ENCODE peak calls at places on chromosomes 1 and 21, in four cellular contexts. E is HCT116, Z is tibial nerve, P is stomach. F is an unnamed sample.

GRCh38 chr21:14773777-14774345 is 227.7 kb upstream of the SAMSN1 start:
- DNase-seq in E (peak; percentile 29), Z (peak; percentile 18), P (peak; percentile 66), F (peak; percentile 32)

GRCh38 chr1:235050911-235051360 is 77.7 kb downstream of the TOMM20 start:
- DNase-seq in E (no peak), Z (no peak), P (no peak), F (peak; percentile 71)

GRCh38 chr1:88035578-88035977 is 648.5 kb upstream of the PKN2 start:
- DNase-seq in E (no peak), Z (no peak), P (no peak), F (no peak)

GRCh38 chr1:175376194-175376593 is 183.6 kb upstream of the KIAA0040 start:
- DNase-seq in E (peak; percentile 26), Z (no peak), P (no peak), F (no peak)

GRCh38 chr1:46284597-46285564 is 18.5 kb downstream of the LRRC41 start:
- DNase-seq in E (no peak), Z (no peak), P (no peak), F (no peak)

GRCh38 chr1:111738133-111738435 is 1.1 kb downstream of the INKA2 start:
- DNase-seq in E (no peak), Z (no peak), P (no peak), F (no peak)

GRCh38 chr1:173475564-173476196 is 1.5 kb upstream of the PRDX6 start:
- DNase-seq in E (no peak), Z (no peak), P (no peak), F (peak; percentile 29)

GRCh38 chr1:21289700-21290545 is at the start of gene ECE1:
- DNase-seq in E (no peak), Z (no peak), P (peak; percentile 60), F (peak; percentile 57)

GRCh38 chr1:44108241-44108640 is 10.4 kb upstream of the KLF17 start:
- DNase-seq in E (no peak), Z (no peak), P (no peak), F (no peak)

GRCh38 chr21:44292812-44293195 is 7.0 kb upstream of the PFKL start:
- DNase-seq in E (no peak), Z (no peak), P (no peak), F (peak; percentile 11)

GRCh38 chr1:96649301-96649700 is 72.3 kb upstream of the PTBP2 start:
- DNase-seq in E (no peak), Z (no peak), P (no peak), F (no peak)

GRCh38 chr1:55654750-55655149 is 439.6 kb upstream of the USP24 start:
- DNase-seq in E (no peak), Z (no peak), P (no peak), F (no peak)

GRCh38 chr1:206892351-206892984 is 4.8 kb upstream of the IL24 start:
- DNase-seq in E (no peak), Z (no peak), P (no peak), F (no peak)

GRCh38 chr1:183417691-183418491 is at the start of gene NMNAT2:
- DNase-seq in E (no peak), Z (no peak), P (no peak), F (no peak)

GRCh38 chr21:28541371-28542112 is 451.1 kb downstream of the LTN1 start:
- DNase-seq in E (no peak), Z (no peak), P (no peak), F (no peak)

GRCh38 chr1:46614604-46614984 is 2.0 kb downstream of the MOB3C start:
- DNase-seq in E (no peak), Z (no peak), P (no peak), F (no peak)

GRCh38 chr1:195908121-195908520 is 700.1 kb downstream of the KCNT2 start:
- DNase-seq in E (no peak), Z (no peak), P (no peak), F (no peak)

GRCh38 chr1:207817778-207818751 is 66.2 kb downstream of the CD46 start:
- DNase-seq in E (no peak), Z (no peak), P (no peak), F (no peak)

GRCh38 chr1:247639381-247639981 is 34.1 kb downstream of the OR2G3 start:
- DNase-seq in E (no peak), Z (peak; percentile 51), P (peak; percentile 82), F (peak; percentile 55)

GRCh38 chr1:77579547-77579946 is 102.9 kb downstream of the ZZZ3 start:
- DNase-seq in E (no peak), Z (no peak), P (no peak), F (no peak)

GRCh38 chr1:24290933-24291487 is 28.1 kb upstream of the GRHL3 start:
- DNase-seq in E (no peak), Z (no peak), P (no peak), F (no peak)

GRCh38 chr1:26376050-26376449 is 3.5 kb upstream of the ZNF683 start:
- DNase-seq in E (no peak), Z (no peak), P (no peak), F (no peak)

GRCh38 chr1:101371259-101371658 is 134.4 kb downstream of the S1PR1 start:
- DNase-seq in E (peak; percentile 27), Z (no peak), P (no peak), F (no peak)

GRCh38 chr1:42165511-42166210 is 1.1 kb upstream of the GUCA2A start:
- DNase-seq in E (peak; percentile 38), Z (no peak), P (peak; percentile 89), F (peak; percentile 82)

GRCh38 chr1:203592156-203592555 is 34.5 kb upstream of the ATP2B4 start:
- DNase-seq in E (no peak), Z (no peak), P (no peak), F (no peak)

GRCh38 chr21:45551316-45551715 is 9.1 kb upstream of the SLC19A1 start:
- DNase-seq in E (peak; percentile 63), Z (no peak), P (no peak), F (no peak)

GRCh38 chr1:909861-910310 is 13.8 kb upstream of the SAMD11 start:
- DNase-seq in E (no peak), Z (peak; percentile 3), P (no peak), F (peak; percentile 36)
- H3K4me3 ChIP-seq in E (no peak overlapping the region), Z (no peak overlapping the region), P (peak overlapping the region; percentile 34), F (peak overlapping the region; percentile 5)

GRCh38 chr1:220879509-220880366 is 495 bp downstream of the HLX start:
- DNase-seq in E (no peak), Z (no peak), P (peak; percentile 47), F (peak; percentile 83)

GRCh38 chr1:220880367-220880680 is 1.1 kb downstream of the HLX start:
- DNase-seq in E (no peak), Z (no peak), P (no peak), F (no peak)

GRCh38 chr1:220880726-220881506 is 1.7 kb downstream of the HLX start:
- DNase-seq in E (no peak), Z (no peak), P (peak; percentile 52), F (peak; percentile 69)

GRCh38 chr1:220884109-220884980 is 5.1 kb downstream of the HLX start:
- DNase-seq in E (no peak), Z (no peak), P (no peak), F (no peak)

GRCh38 chr1:220881918-220882891 is 3.0 kb downstream of the HLX start:
- DNase-seq in E (no peak), Z (no peak), P (no peak), F (peak; percentile 65)
- TF ChIP-seq POLR2A in E (no peak), Z (no peak), P (no peak), F (no peak)

DNA sequence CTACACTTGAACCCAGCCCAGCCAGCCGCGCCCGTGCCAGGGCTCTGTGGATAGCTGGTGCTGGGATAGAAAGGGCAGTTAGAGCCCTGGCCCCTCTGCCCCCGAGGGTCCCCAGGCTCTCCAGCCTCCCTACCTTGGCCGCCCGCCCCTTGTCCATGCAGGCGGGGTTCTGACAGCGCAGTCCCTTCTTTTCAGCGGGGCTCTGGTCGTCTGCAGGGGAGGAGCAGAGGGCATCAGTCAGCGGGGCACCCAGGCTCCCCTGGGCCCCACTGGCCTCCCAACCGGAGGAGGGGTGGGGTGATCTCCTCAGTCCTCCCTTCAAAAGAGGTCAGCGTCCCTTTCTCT is 4.9 kb upstream of the PLEKHG5 start:
- DNase-seq in E (no peak), Z (no peak), P (no peak), F (no peak)
- H3K4me3 ChIP-seq in E (peak overlapping the region; percentile 56), Z (no peak overlapping the region), P (no peak overlapping the region), F (peak overlapping the region; percentile 64)

GRCh38 chr1:40531381-40532061 is at the start of gene ZNF684:
- DNase-seq in E (peak; percentile 93), Z (peak; percentile 60), P (peak; percentile 82), F (peak; percentile 90)
- TF ChIP-seq POLR2A in E (peak; percentile 82), Z (peak; percentile 31), P (no peak), F (peak; percentile 56)

DNA sequence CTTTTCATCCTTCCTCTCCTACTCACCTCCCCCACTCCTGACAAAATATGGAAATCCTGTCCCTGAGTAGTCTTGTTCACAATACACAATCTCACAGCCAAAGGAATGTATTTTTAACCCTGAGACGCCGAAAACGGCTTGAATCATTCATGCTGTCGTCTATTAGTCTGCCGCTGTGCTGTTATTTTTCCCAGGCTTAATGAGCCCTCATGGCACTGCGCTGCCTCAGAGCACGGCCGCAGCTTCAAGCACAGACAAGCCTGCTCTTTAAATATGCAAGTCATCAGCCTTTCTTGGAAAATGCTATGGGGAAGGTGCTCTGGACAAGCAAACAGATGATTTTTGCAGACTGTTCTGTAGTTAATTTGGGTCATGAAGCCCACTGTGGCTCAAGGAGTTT is 302.7 kb downstream of the DISC1 start:
- DNase-seq in E (no peak), Z (no peak), P (no peak), F (no peak)
- H3K4me3 ChIP-seq in E (no peak overlapping the region), Z (no peak overlapping the region), P (no peak overlapping the region), F (peak overlapping the region; percentile 8)

GRCh38 chr1:12180903-12181302 is 14.1 kb downstream of the TNFRSF1B start:
- DNase-seq in E (no peak), Z (no peak), P (no peak), F (no peak)

GRCh38 chr1:12179638-12180121 is 12.9 kb downstream of the TNFRSF1B start:
- DNase-seq in E (no peak), Z (no peak), P (no peak), F (no peak)

GRCh38 chr1:12181568-12181967 is 14.8 kb downstream of the TNFRSF1B start:
- DNase-seq in E (no peak), Z (no peak), P (no peak), F (no peak)

GRCh38 chr1:12179111-12179519 is 12.3 kb downstream of the TNFRSF1B start:
- DNase-seq in E (peak; percentile 63), Z (no peak), P (no peak), F (no peak)

DNA sequence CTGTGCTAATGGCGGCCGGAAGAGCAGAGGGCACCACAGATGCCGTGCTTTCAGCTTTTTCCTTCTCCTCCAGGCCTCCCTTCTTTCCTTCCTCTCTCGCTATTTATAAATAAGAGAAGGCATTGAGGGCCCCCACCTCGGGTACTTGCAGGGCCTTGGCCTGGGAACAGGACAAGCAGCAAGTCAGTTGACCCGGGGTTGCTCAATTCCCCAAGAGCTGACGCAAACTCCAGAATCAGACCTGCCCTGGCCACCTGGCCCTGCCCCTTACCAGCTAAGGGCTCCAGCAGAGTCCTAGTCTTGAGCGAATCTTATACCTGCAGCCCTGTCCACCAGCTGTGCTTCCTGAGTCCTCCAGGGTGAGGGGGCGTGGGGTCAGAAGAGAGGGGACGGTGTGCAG is 13.5 kb downstream of the TNFRSF1B start:
- DNase-seq in E (no peak), Z (no peak), P (peak; percentile 57), F (peak; percentile 82)
- TF ChIP-seq POLR2A in E (no peak), Z (peak; percentile 16), P (no peak), F (no peak)

F was measured in heart left ventricle.